ENCODE peak calls at places on chromosome 13, in ten cellular contexts. W is WTC11, V is A549, G is NB4, U is HCT116, I is HepG2, N is endothelial cell of umbilical vein, J is K562, Z is H1, X is GM12878. T is an unnamed sample.

GRCh38 chr13:114130708-114131580 is 1.5 kb downstream of the RASA3 start:
- DNase-seq in J (peak; percentile 29), U (no peak), V (peak; percentile 23), W (no peak), I (no peak), N (peak; percentile 74), G (peak; percentile 94), Z (no peak), X (no peak), T (peak; percentile 88)

GRCh38 chr13:98273824-98274786 is 97.0 kb upstream of the RNF113B start:
- DNase-seq in X (no peak), U (no peak), I (no peak), W (peak; percentile 44), Z (no peak), N (no peak), J (no peak), V (no peak), G (no peak), T (no peak)

GRCh38 chr13:72643339-72643989 is 84.0 kb downstream of the MZT1 start:
- DNase-seq in J (peak; percentile 8), Z (no peak), X (no peak), W (peak; percentile 52), U (peak; percentile 33), N (peak; percentile 58), V (peak; percentile 4), I (peak; percentile 41), G (peak; percentile 59), T (peak; percentile 22)

GRCh38 chr13:79404985-79405384 is 1.1 kb downstream of the RBM26 start:
- DNase-seq in X (no peak), W (no peak), J (no peak), G (peak; percentile 33), U (no peak), N (peak; percentile 31), I (no peak), Z (no peak), V (no peak), T (no peak)

GRCh38 chr13:76854894-76855293 is 31.3 kb downstream of the KCTD12 start:
- DNase-seq in V (no peak), G (no peak), Z (no peak), U (no peak), X (no peak), W (no peak), I (no peak), J (no peak), N (no peak), T (no peak)

GRCh38 chr13:28492527-28493367 is 2.2 kb downstream of the FLT1 start:
- DNase-seq in Z (no peak), G (peak; percentile 46), V (no peak), J (no peak), W (no peak), N (no peak), U (no peak), I (no peak), X (peak; percentile 28), T (no peak)

GRCh38 chr13:109871018-109871370 is 84.6 kb upstream of the IRS2 start:
- DNase-seq in I (no peak), Z (no peak), W (no peak), U (no peak), X (no peak), G (no peak), N (no peak), J (no peak), V (no peak), T (no peak)

GRCh38 chr13:48839171-48839570 is 136.5 kb upstream of the FNDC3A start:
- DNase-seq in N (peak; percentile 64), Z (no peak), W (no peak), I (no peak), J (no peak), G (no peak), U (no peak), X (no peak), V (no peak), T (no peak)

GRCh38 chr13:106533101-106533939 is 2.1 kb downstream of the EFNB2 start:
- DNase-seq in I (peak; percentile 21), V (peak; percentile 43), Z (no peak), N (peak; percentile 81), W (peak; percentile 83), X (no peak), J (no peak), U (no peak), G (peak; percentile 59), T (peak; percentile 84)

GRCh38 chr13:106533940-106534843 is 1.3 kb downstream of the EFNB2 start:
- DNase-seq in G (no peak), J (no peak), V (no peak), W (peak; percentile 46), I (no peak), N (peak; percentile 67), X (no peak), Z (no peak), U (no peak), T (peak; percentile 64)

GRCh38 chr13:106536244-106537034 is 977 bp upstream of the EFNB2 start:
- DNase-seq in J (peak; percentile 63), V (peak; percentile 62), Z (peak; percentile 75), U (peak; percentile 63), X (peak; percentile 30), N (peak; percentile 94), W (peak; percentile 94), I (peak; percentile 47), G (peak; percentile 87), T (peak; percentile 81)

GRCh38 chr13:106535552-106536243 is at the start of gene EFNB2:
- DNase-seq in Z (peak; percentile 76), I (peak; percentile 67), W (peak; percentile 91), G (peak; percentile 65), N (peak; percentile 93), X (peak; percentile 26), U (peak; percentile 85), J (peak; percentile 97), V (peak; percentile 83), T (peak; percentile 98)

DNA sequence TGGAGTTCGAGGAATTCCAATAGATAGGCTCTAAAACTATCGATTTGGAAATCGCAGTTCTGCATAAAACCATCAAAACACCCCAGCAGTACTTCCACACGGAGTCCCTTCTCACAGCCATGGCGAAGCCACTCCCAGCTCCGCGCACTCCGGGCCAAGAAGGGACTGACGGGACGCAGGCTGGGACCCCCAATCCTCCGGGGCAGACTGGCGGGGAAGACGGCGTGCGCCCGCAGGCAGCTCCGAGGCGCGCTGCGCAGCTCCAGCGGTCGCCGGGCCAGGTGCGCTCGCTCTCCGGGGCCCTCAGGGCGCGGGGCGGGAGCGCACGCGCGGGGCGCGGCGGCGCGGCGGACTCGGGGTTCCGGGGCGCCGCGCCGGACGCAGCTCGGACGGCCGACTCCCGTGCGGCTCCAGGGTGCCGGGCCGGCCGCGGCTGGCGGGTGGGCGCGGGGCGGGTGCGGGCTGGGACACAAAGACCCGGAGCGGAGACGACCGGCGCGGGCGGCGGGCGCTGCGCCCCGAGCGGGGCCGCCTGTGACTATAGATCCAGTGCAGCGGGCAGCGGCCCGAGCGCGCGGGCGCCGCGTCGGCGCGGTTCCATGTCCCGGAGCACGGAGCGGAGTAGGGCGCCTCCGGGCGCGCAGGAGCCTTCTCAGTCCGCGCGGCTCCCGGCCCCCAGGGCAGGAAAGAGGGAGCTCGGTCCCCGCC is 464 bp downstream of the EFNB2 start:
- DNase-seq in J (peak; percentile 29), U (no peak), Z (no peak), G (no peak), N (peak; percentile 31), W (peak; percentile 38), X (no peak), I (no peak), V (peak; percentile 17), T (no peak)
- TF ChIP-seq MAX in J (no peak), U (no peak), Z (no peak), G (no peak), N (no peak), W (no peak), X (no peak), I (no peak), V (no peak), T (no peak)

DNA sequence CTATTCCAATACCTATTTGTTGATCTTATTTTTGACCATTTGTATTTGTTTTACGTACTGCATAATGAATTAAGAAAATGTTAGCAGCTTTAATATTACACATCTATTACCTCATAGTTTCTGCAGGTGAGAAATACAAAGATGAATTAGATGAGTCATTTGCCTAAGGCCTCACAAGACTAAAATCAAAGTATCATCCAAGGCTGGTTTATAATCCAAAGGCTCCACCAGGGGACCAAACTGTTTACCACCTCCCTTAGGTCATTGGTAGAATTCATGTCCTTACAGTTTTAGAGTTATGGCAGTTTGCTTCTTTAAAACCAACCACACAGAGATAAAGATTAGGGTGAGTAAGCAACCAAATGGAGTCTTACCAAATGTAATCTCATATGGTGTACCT is 848.1 kb downstream of the SLITRK6 start:
- DNase-seq in X (no peak), V (no peak), U (no peak), Z (no peak), G (no peak), W (no peak), J (no peak), I (no peak), N (no peak), T (no peak)
- TF ChIP-seq MAX in X (no peak), V (no peak), U (no peak), Z (no peak), G (no peak), W (no peak), J (no peak), I (no peak), N (no peak), T (no peak)

DNA sequence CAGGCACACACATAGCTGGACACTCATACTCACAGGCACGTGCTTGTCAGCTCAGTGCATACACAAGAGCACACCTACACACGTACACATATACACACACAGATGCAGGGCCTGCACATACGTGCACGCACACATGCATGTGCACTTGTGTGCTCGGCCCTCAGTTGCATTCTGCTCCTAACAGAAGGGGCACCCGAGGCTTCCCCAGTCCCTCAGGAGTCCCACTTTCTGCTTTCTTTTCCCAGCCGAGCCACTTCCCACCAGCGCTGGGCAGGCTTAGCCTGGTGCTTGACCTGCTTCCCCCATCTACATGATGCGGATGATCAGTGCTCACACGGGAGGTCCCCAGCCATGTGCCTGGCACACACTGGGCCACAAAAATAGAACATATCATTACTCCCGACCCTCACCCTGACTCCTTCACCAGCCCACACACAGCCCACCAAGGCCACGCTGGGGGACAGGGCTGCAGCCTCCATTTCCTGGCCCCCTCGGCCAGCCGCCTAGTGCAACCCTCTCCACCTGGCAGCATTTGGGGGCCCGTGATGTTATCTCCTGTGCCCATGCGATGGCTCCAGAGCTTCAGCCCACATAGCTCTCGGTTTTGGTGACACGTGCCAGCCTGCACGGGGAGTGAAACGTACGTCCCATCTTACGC is 125.2 kb upstream of the SPACA7 start:
- DNase-seq in X (no peak), J (no peak), U (no peak), G (no peak), Z (no peak), W (no peak), N (no peak), I (no peak), V (no peak), T (no peak)
- TF ChIP-seq MAX in X (no peak), J (no peak), U (no peak), G (no peak), Z (no peak), W (no peak), N (no peak), I (no peak), V (no peak), T (no peak)

GRCh38 chr13:42009057-42009456 is 39.4 kb upstream of the DGKH start:
- DNase-seq in V (no peak), X (no peak), G (no peak), N (no peak), J (no peak), Z (no peak), W (no peak), U (no peak), I (no peak), T (no peak)

GRCh38 chr13:42017264-42017663 is 31.2 kb upstream of the DGKH start:
- DNase-seq in W (no peak), N (no peak), X (no peak), V (no peak), I (no peak), J (no peak), Z (no peak), G (no peak), U (no peak), T (no peak)

GRCh38 chr13:42007844-42008243 is 40.6 kb upstream of the DGKH start:
- DNase-seq in N (no peak), I (no peak), U (no peak), X (no peak), W (no peak), G (no peak), Z (no peak), V (no peak), J (no peak), T (no peak)

GRCh38 chr13:42014119-42014518 is 34.3 kb upstream of the DGKH start:
- DNase-seq in W (no peak), U (no peak), J (no peak), I (no peak), V (no peak), G (no peak), Z (no peak), X (no peak), N (no peak), T (no peak)

DNA sequence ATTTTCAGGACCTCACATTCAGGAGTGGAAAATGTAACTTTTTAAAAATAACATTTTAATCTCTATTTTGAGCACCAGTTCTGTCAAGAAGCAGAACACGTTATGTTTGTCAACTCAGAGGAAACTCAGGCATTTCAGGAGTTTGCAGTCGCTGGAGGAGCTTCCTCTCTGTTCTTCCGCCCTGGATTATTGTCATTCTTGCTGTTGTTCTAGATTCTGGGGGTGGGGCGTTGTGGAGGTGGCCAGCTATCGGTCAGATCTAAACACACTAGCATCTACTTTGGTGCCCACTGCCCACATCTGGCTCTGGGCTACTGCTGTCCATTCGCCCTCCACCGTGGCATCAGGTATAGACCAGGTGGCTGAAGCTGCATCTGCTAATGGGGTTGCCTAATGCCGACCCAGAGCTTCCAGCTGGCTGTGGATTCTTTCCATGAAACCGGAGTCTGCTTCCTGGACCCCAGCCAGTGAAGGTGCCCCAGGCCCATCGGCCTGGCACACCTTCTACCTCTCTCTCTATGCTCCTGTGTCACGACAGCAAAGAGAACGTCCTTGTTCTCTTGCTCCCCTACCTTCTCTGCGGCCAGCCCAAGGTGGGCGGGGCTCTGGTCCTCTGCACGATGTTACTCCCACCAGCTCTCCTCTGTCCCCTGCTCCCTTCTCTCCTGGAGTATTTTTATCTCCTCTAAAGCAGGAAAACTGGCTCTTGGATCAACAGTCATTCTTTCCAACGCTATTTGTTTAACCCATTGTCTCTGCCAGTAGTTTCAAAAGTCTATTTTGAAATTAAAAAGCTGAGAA is 36.6 kb upstream of the DGKH start:
- DNase-seq in N (peak; percentile 29), Z (no peak), X (no peak), J (peak; percentile 14), W (peak; percentile 29), G (no peak), I (no peak), U (no peak), V (no peak), T (no peak)
- TF ChIP-seq MAX in N (no peak), Z (no peak), X (no peak), J (no peak), W (no peak), G (no peak), I (no peak), U (no peak), V (no peak), T (no peak)